ENCODE peak calls at places on chromosomes 1 and 21, in ten cellular contexts. X is right cardiac atrium, H is uterus, M is lower lobe of right lung, O is dorsolateral prefrontal cortex, Y is heart left ventricle, W is IMR-90, K is lung, E is WERI-Rb-1, A is Peyer's patch. S is an unnamed sample.

GRCh38 chr1:218699411-218699810 is 354.3 kb downstream of the TGFB2 start:
- DNase-seq in X (no peak), H (no peak), M (no peak), O (no peak), Y (no peak), W (peak; percentile 49), K (no peak), E (no peak), A (no peak), S (no peak)

GRCh38 chr1:87542697-87543096 is 214.0 kb downstream of the LMO4 start:
- DNase-seq in X (no peak), H (no peak), M (no peak), O (no peak), Y (no peak), W (no peak), K (no peak), E (no peak), A (no peak), S (no peak)

GRCh38 chr21:42120056-42120903 is 49.2 kb downstream of the UMODL1 start:
- DNase-seq in X (no peak), H (no peak), M (no peak), O (no peak), Y (no peak), W (no peak), K (no peak), E (no peak), A (peak; percentile 51), S (no peak)

GRCh38 chr21:36923270-36923669 is 43.2 kb downstream of the HLCS start:
- DNase-seq in X (no peak), H (no peak), M (no peak), O (no peak), Y (no peak), W (no peak), K (no peak), E (no peak), A (no peak), S (no peak)

GRCh38 chr21:42781150-42781980 is 98.0 kb downstream of the WDR4 start:
- DNase-seq in X (no peak), H (peak; percentile 29), M (no peak), O (no peak), Y (peak; percentile 27), W (no peak), K (no peak), E (no peak), A (no peak), S (no peak)

GRCh38 chr1:224317383-224318045 is 12.5 kb downstream of the NVL start:
- DNase-seq in X (no peak), H (no peak), M (no peak), O (no peak), Y (no peak), W (no peak), K (no peak), E (no peak), A (no peak), S (no peak)

GRCh38 chr1:12708956-12709555 is 6.9 kb upstream of the AADACL3 start:
- DNase-seq in X (no peak), H (no peak), M (no peak), O (no peak), Y (no peak), W (no peak), K (no peak), E (no peak), A (no peak), S (no peak)

GRCh38 chr1:108142258-108142657 is 57.9 kb downstream of the SLC25A24 start:
- DNase-seq in X (no peak), H (no peak), M (no peak), O (no peak), Y (no peak), W (no peak), K (no peak), E (no peak), A (no peak), S (no peak)

GRCh38 chr1:112297536-112297935 is 98.5 kb upstream of the CTTNBP2NL start:
- DNase-seq in X (no peak), H (no peak), M (no peak), O (no peak), Y (no peak), W (peak; percentile 13), K (no peak), E (no peak), A (no peak), S (no peak)

GRCh38 chr1:221699582-221700519 is 42.0 kb downstream of the DUSP10 start:
- DNase-seq in X (no peak), H (no peak), M (no peak), O (no peak), Y (no peak), W (peak; percentile 75), K (no peak), E (no peak), A (no peak), S (no peak)

GRCh38 chr21:26116456-26117011 is 54.0 kb downstream of the APP start:
- DNase-seq in X (no peak), H (no peak), M (no peak), O (no peak), Y (no peak), W (peak; percentile 44), K (no peak), E (no peak), A (no peak), S (no peak)

GRCh38 chr21:25934771-25935224 is 200.0 kb downstream of the GABPA start:
- DNase-seq in X (peak; percentile 79), H (peak; percentile 76), M (peak; percentile 58), O (no peak), Y (peak; percentile 77), W (peak; percentile 99), K (peak; percentile 68), E (no peak), A (no peak), S (peak; percentile 88)

GRCh38 chr1:199472025-199472424 is 555.5 kb upstream of the NR5A2 start:
- DNase-seq in X (no peak), H (no peak), M (no peak), O (no peak), Y (no peak), W (no peak), K (no peak), E (no peak), A (no peak), S (no peak)

GRCh38 chr1:88612783-88613182 is 71.3 kb upstream of the PKN2 start:
- DNase-seq in X (no peak), H (no peak), M (no peak), O (no peak), Y (no peak), W (no peak), K (no peak), E (peak; percentile 50), A (no peak), S (no peak)

GRCh38 chr1:22332795-22333499 is 118.7 kb upstream of the ZBTB40 start:
- DNase-seq in X (no peak), H (no peak), M (no peak), O (no peak), Y (no peak), W (no peak), K (no peak), E (no peak), A (no peak), S (no peak)

GRCh38 chr1:246971322-246971721 is 36.5 kb downstream of the ZNF695 start:
- DNase-seq in X (peak; percentile 53), H (peak; percentile 61), M (peak; percentile 57), O (peak; percentile 37), Y (peak; percentile 56), W (peak; percentile 13), K (no peak), E (peak; percentile 80), A (no peak), S (peak; percentile 61)

GRCh38 chr1:221527886-221528634 is 213.8 kb downstream of the DUSP10 start:
- DNase-seq in X (no peak), H (no peak), M (no peak), O (no peak), Y (no peak), W (no peak), K (no peak), E (no peak), A (no peak), S (no peak)

GRCh38 chr1:20028125-20028524 is 41.9 kb upstream of the PLA2G5 start:
- DNase-seq in X (peak; percentile 71), H (no peak), M (no peak), O (no peak), Y (peak; percentile 33), W (no peak), K (no peak), E (peak; percentile 69), A (no peak), S (no peak)

GRCh38 chr1:116256875-116257823 is 115.9 kb upstream of the ATP1A1 start:
- DNase-seq in X (no peak), H (no peak), M (no peak), O (no peak), Y (no peak), W (no peak), K (no peak), E (no peak), A (no peak), S (no peak)

GRCh38 chr1:84888753-84889152 is 4.3 kb downstream of the LPAR3 start:
- DNase-seq in X (no peak), H (no peak), M (no peak), O (no peak), Y (no peak), W (no peak), K (no peak), E (no peak), A (no peak), S (no peak)

GRCh38 chr1:35925741-35926140 is 5.2 kb upstream of the AGO3 start:
- DNase-seq in X (peak; percentile 59), H (no peak), M (no peak), O (no peak), Y (peak; percentile 52), W (peak; percentile 92), K (no peak), E (no peak), A (no peak), S (no peak)

GRCh38 chr1:156385534-156386031 is 16.6 kb downstream of the RHBG start:
- DNase-seq in X (peak; percentile 45), H (peak; percentile 47), M (peak; percentile 61), O (peak; percentile 70), Y (peak; percentile 43), W (peak; percentile 68), K (peak; percentile 51), E (peak; percentile 82), A (peak; percentile 72), S (peak; percentile 31)
- H3K27me3 ChIP-seq in X (no peaks in the 10 kb centered on the region), H (no peaks in the 10 kb centered on the region), M (peaks cover 48% of the 10 kb centered on the region), O (peaks cover 4% of the 10 kb centered on the region), Y (peaks cover 33% of the 10 kb centered on the region), W (peaks cover 49% of the 10 kb centered on the region), K (peaks cover 9% of the 10 kb centered on the region), E (peaks cover 8% of the 10 kb centered on the region), A (no peaks in the 10 kb centered on the region), S (peaks cover 20% of the 10 kb centered on the region)

GRCh38 chr21:44708866-44709425 is 2.4 kb downstream of the TSPEAR start:
- DNase-seq in X (no peak), H (peak; percentile 7), M (no peak), O (no peak), Y (no peak), W (no peak), K (no peak), E (peak; percentile 11), A (no peak), S (no peak)
- H3K27me3 ChIP-seq in X (no peaks in the 10 kb centered on the region), H (no peaks in the 10 kb centered on the region), M (peaks cover 87% of the 10 kb centered on the region), O (peaks cover 98% of the 10 kb centered on the region), Y (peaks cover 90% of the 10 kb centered on the region), W (peaks cover 82% of the 10 kb centered on the region), K (peaks cover 39% of the 10 kb centered on the region), E (no peaks in the 10 kb centered on the region), A (no peaks in the 10 kb centered on the region), S (peaks cover 90% of the 10 kb centered on the region)

GRCh38 chr1:47233165-47233564 is 1.1 kb upstream of the TAL1 start:
- DNase-seq in X (no peak), H (no peak), M (no peak), O (no peak), Y (no peak), W (no peak), K (no peak), E (no peak), A (no peak), S (no peak)
- H3K27me3 ChIP-seq in X (no peaks in the 10 kb centered on the region), H (peaks cover 15% of the 10 kb centered on the region), M (peaks cover 61% of the 10 kb centered on the region), O (peaks cover 70% of the 10 kb centered on the region), Y (peaks cover 57% of the 10 kb centered on the region), W (peaks cover 86% of the 10 kb centered on the region), K (no peaks in the 10 kb centered on the region), E (peaks cover 62% of the 10 kb centered on the region), A (no peaks in the 10 kb centered on the region), S (peaks cover 57% of the 10 kb centered on the region)

GRCh38 chr1:2108213-2108876 is 58.1 kb downstream of the PRKCZ start:
- DNase-seq in X (no peak), H (no peak), M (peak; percentile 67), O (no peak), Y (no peak), W (peak; percentile 49), K (no peak), E (peak; percentile 84), A (no peak), S (no peak)
- H3K27me3 ChIP-seq in X (no peaks in the 10 kb centered on the region), H (no peaks in the 10 kb centered on the region), M (no peaks in the 10 kb centered on the region), O (no peaks in the 10 kb centered on the region), Y (no peaks in the 10 kb centered on the region), W (peaks cover 17% of the 10 kb centered on the region), K (no peaks in the 10 kb centered on the region), E (no peaks in the 10 kb centered on the region), A (no peaks in the 10 kb centered on the region), S (peaks cover 11% of the 10 kb centered on the region)

S was measured in gastrocnemius medialis.